ENCODE peak calls at places on chromosomes 6 and 20, in six cellular contexts. One of them, this sample, is unnamed.
A peak's percentile ranks its signal among the peaks of the same experiment; 100 is the strongest.

GRCh38 chr6:148272084-148272483 is 70.6 kb upstream of the SASH1 start:
- DNase-seq in HFFc6: peak; percentile 86
- DNase-seq in astrocyte of the spinal cord: peak; percentile 86
- DNase-seq in neural progenitor cell: no peak
- DNase-seq in GM13976: no peak
- DNase-seq in kidney epithelial cell: no peak
- DNase-seq in this sample: no peak

GRCh38 chr6:115514656-115515055 is 546.0 kb downstream of the FRK start:
- DNase-seq in GM13976: no peak
- DNase-seq in neural progenitor cell: no peak
- DNase-seq in kidney epithelial cell: no peak
- DNase-seq in astrocyte of the spinal cord: peak; percentile 2
- DNase-seq in HFFc6: peak; percentile 10
- DNase-seq in this sample: no peak

GRCh38 chr6:107823047-107823557 is 1.0 kb downstream of the SCML4 start:
- DNase-seq in astrocyte of the spinal cord: no peak
- DNase-seq in neural progenitor cell: no peak
- DNase-seq in HFFc6: no peak
- DNase-seq in kidney epithelial cell: no peak
- DNase-seq in GM13976: peak; percentile 34
- DNase-seq in this sample: no peak

GRCh38 chr6:160801418-160801817 is 99.4 kb downstream of the PLG start:
- DNase-seq in kidney epithelial cell: no peak
- DNase-seq in HFFc6: no peak
- DNase-seq in GM13976: no peak
- DNase-seq in astrocyte of the spinal cord: no peak
- DNase-seq in neural progenitor cell: no peak
- DNase-seq in this sample: no peak

GRCh38 chr6:45843848-45844521 is 171.7 kb downstream of the CLIC5 start:
- DNase-seq in GM13976: no peak
- DNase-seq in astrocyte of the spinal cord: no peak
- DNase-seq in neural progenitor cell: no peak
- DNase-seq in kidney epithelial cell: no peak
- DNase-seq in HFFc6: no peak
- DNase-seq in this sample: no peak

GRCh38 chr20:4225778-4226177 is 210.4 kb upstream of the RNF24 start:
- DNase-seq in neural progenitor cell: no peak
- DNase-seq in kidney epithelial cell: peak; percentile 87
- DNase-seq in astrocyte of the spinal cord: peak; percentile 97
- DNase-seq in HFFc6: peak; percentile 97
- DNase-seq in GM13976: no peak
- DNase-seq in this sample: no peak

GRCh38 chr20:17460119-17460518 is 71.1 kb downstream of the BFSP1 start:
- DNase-seq in GM13976: no peak
- DNase-seq in HFFc6: no peak
- DNase-seq in neural progenitor cell: no peak
- DNase-seq in kidney epithelial cell: no peak
- DNase-seq in astrocyte of the spinal cord: no peak
- DNase-seq in this sample: no peak

GRCh38 chr20:32534661-32535240 is 50.4 kb downstream of the NOL4L start:
- DNase-seq in kidney epithelial cell: no peak
- DNase-seq in astrocyte of the spinal cord: no peak
- DNase-seq in HFFc6: no peak
- DNase-seq in GM13976: no peak
- DNase-seq in neural progenitor cell: no peak
- DNase-seq in this sample: no peak

GRCh38 chr6:28922004-28922840 is 1.6 kb downstream of the TRIM27 start:
- DNase-seq in GM13976: no peak
- DNase-seq in neural progenitor cell: no peak
- DNase-seq in HFFc6: peak; percentile 25
- DNase-seq in astrocyte of the spinal cord: peak; percentile 22
- DNase-seq in kidney epithelial cell: no peak
- DNase-seq in this sample: no peak

GRCh38 chr20:53409177-53409576 is 184.5 kb downstream of the ZNF217 start:
- DNase-seq in neural progenitor cell: no peak
- DNase-seq in GM13976: no peak
- DNase-seq in HFFc6: no peak
- DNase-seq in astrocyte of the spinal cord: no peak
- DNase-seq in kidney epithelial cell: no peak
- DNase-seq in this sample: no peak

GRCh38 chr20:53408728-53409157 is 184.9 kb downstream of the ZNF217 start:
- DNase-seq in kidney epithelial cell: no peak
- DNase-seq in HFFc6: no peak
- DNase-seq in GM13976: no peak
- DNase-seq in astrocyte of the spinal cord: no peak
- DNase-seq in neural progenitor cell: no peak
- DNase-seq in this sample: no peak

GRCh38 chr20:53411129-53411528 is 182.5 kb downstream of the ZNF217 start:
- DNase-seq in HFFc6: no peak
- DNase-seq in astrocyte of the spinal cord: no peak
- DNase-seq in GM13976: no peak
- DNase-seq in neural progenitor cell: no peak
- DNase-seq in kidney epithelial cell: no peak
- DNase-seq in this sample: no peak

GRCh38 chr20:53412600-53413187 is 180.9 kb downstream of the ZNF217 start:
- DNase-seq in neural progenitor cell: peak; percentile 28
- DNase-seq in kidney epithelial cell: no peak
- DNase-seq in astrocyte of the spinal cord: no peak
- DNase-seq in GM13976: no peak
- DNase-seq in HFFc6: no peak
- DNase-seq in this sample: no peak

DNA sequence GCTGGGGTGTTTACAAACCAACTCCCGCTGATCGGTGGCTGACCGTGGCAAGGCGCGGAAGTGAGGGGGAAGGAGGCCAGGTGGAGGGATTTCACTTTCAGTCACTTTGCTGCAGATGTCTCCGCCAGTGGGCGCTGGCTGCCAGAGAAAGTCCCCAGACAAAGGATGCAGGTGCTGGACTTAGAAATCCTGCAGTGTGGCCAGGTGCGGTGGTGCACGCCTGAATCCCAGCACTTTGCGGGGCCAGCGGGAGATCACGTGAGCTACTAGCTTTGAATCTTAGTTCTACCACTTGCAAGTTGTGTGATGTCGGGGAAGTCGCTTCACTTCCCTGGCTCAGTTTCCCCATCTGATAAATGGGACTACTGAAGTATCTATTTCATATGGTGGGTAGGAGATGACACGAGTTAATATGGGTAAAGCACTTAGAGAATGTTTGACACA is 180.4 kb downstream of the ZNF217 start:
- DNase-seq in neural progenitor cell: peak; percentile 67
- DNase-seq in GM13976: peak; percentile 85
- DNase-seq in astrocyte of the spinal cord: no peak
- DNase-seq in kidney epithelial cell: no peak
- DNase-seq in HFFc6: no peak
- DNase-seq in this sample: peak; percentile 68
- TF ChIP-seq CTCF in neural progenitor cell: peak; percentile 65
- TF ChIP-seq CTCF in GM13976: peak; percentile 82
- TF ChIP-seq CTCF in astrocyte of the spinal cord: peak; percentile 31
- TF ChIP-seq CTCF in kidney epithelial cell: peak; percentile 64
- TF ChIP-seq CTCF in HFFc6: no peak
- TF ChIP-seq CTCF in this sample: peak; percentile 92

GRCh38 chr6:152314483-152314832 is 322.7 kb downstream of the SYNE1 start:
- DNase-seq in neural progenitor cell: no peak
- DNase-seq in astrocyte of the spinal cord: no peak
- DNase-seq in kidney epithelial cell: no peak
- DNase-seq in HFFc6: no peak
- DNase-seq in GM13976: no peak
- DNase-seq in this sample: no peak

GRCh38 chr6:152313542-152314482 is 323.4 kb downstream of the SYNE1 start:
- DNase-seq in GM13976: no peak
- DNase-seq in kidney epithelial cell: no peak
- DNase-seq in astrocyte of the spinal cord: peak; percentile 61
- DNase-seq in HFFc6: peak; percentile 28
- DNase-seq in neural progenitor cell: no peak
- DNase-seq in this sample: no peak

GRCh38 chr6:152310371-152310954 is 326.7 kb downstream of the SYNE1 start:
- DNase-seq in HFFc6: no peak
- DNase-seq in neural progenitor cell: no peak
- DNase-seq in GM13976: no peak
- DNase-seq in astrocyte of the spinal cord: no peak
- DNase-seq in kidney epithelial cell: no peak
- DNase-seq in this sample: no peak

GRCh38 chr6:152309648-152310047 is 327.5 kb downstream of the SYNE1 start:
- DNase-seq in neural progenitor cell: no peak
- DNase-seq in kidney epithelial cell: no peak
- DNase-seq in GM13976: no peak
- DNase-seq in HFFc6: no peak
- DNase-seq in astrocyte of the spinal cord: no peak
- DNase-seq in this sample: no peak

DNA sequence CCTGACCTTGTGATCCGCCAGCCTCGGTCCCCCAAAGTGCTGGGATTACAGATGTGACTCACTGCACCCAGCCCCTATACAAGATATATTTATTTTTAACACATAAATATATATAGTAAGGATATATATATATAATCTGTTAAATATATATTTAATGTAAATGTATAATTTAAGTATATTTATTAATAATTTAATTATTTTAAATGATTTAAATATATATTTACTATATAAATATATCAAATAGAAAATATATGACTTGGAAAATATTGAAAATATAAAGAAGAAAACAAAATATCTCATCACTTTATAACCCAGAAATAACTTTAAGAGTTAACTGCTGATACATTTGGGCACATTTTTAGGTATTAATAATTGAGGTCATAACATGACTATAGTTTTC is 324.7 kb downstream of the SYNE1 start:
- DNase-seq in neural progenitor cell: no peak
- DNase-seq in kidney epithelial cell: no peak
- DNase-seq in HFFc6: no peak
- DNase-seq in GM13976: no peak
- DNase-seq in astrocyte of the spinal cord: no peak
- DNase-seq in this sample: no peak
- TF ChIP-seq CTCF in neural progenitor cell: no peak
- TF ChIP-seq CTCF in kidney epithelial cell: no peak
- TF ChIP-seq CTCF in HFFc6: no peak
- TF ChIP-seq CTCF in GM13976: no peak
- TF ChIP-seq CTCF in astrocyte of the spinal cord: no peak
- TF ChIP-seq CTCF in this sample: no peak

GRCh38 chr6:150744522-150745260 is 120.8 kb upstream of the MTHFD1L start:
- DNase-seq in kidney epithelial cell: no peak
- DNase-seq in neural progenitor cell: no peak
- DNase-seq in HFFc6: no peak
- DNase-seq in GM13976: no peak
- DNase-seq in astrocyte of the spinal cord: no peak
- DNase-seq in this sample: no peak

GRCh38 chr6:150740453-150740852 is 125.0 kb upstream of the MTHFD1L start:
- DNase-seq in GM13976: no peak
- DNase-seq in kidney epithelial cell: no peak
- DNase-seq in neural progenitor cell: no peak
- DNase-seq in astrocyte of the spinal cord: no peak
- DNase-seq in HFFc6: no peak
- DNase-seq in this sample: no peak

GRCh38 chr6:150739711-150740349 is 125.7 kb upstream of the MTHFD1L start:
- DNase-seq in GM13976: no peak
- DNase-seq in neural progenitor cell: no peak
- DNase-seq in astrocyte of the spinal cord: no peak
- DNase-seq in HFFc6: no peak
- DNase-seq in kidney epithelial cell: no peak
- DNase-seq in this sample: no peak

GRCh38 chr6:150738092-150738625 is 127.3 kb upstream of the MTHFD1L start:
- DNase-seq in kidney epithelial cell: no peak
- DNase-seq in neural progenitor cell: no peak
- DNase-seq in HFFc6: no peak
- DNase-seq in astrocyte of the spinal cord: no peak
- DNase-seq in GM13976: no peak
- DNase-seq in this sample: no peak

DNA sequence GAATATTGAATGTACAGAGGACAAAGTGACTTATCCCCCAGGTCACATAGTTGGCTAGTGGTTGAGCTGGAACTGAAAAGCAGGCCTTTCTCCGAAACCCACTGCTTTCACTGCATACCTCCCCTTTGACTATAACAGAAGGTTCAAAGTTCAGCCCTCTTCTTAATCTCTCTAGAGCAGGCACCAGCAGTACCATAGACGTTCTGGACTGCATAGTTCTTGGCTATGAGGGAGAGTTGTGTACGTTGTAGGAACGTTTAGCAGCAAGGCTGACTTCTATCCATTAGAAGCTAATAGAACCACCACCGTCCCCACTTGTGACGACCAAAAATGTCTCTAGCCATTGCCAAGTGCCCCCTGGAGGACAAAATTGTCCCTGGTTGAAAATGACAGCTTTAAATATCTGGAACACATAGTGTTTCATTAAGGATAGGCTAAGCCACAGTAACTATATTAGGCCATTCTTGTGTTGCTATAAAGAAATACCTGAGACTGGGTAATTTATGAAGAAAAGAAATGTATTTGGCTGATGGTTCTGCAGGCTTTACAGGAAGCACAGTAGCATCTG is 123.8 kb upstream of the MTHFD1L start:
- DNase-seq in HFFc6: no peak
- DNase-seq in kidney epithelial cell: no peak
- DNase-seq in neural progenitor cell: peak; percentile 56
- DNase-seq in astrocyte of the spinal cord: no peak
- DNase-seq in GM13976: peak; percentile 56
- DNase-seq in this sample: no peak
- TF ChIP-seq CTCF in HFFc6: peak; percentile 57
- TF ChIP-seq CTCF in kidney epithelial cell: peak; percentile 30
- TF ChIP-seq CTCF in neural progenitor cell: peak; percentile 69
- TF ChIP-seq CTCF in astrocyte of the spinal cord: peak; percentile 30
- TF ChIP-seq CTCF in GM13976: peak; percentile 15
- TF ChIP-seq CTCF in this sample: peak; percentile 63

GRCh38 chr6:52552278-52552643 is 24.6 kb downstream of the TRAM2 start:
- DNase-seq in kidney epithelial cell: no peak
- DNase-seq in HFFc6: no peak
- DNase-seq in neural progenitor cell: no peak
- DNase-seq in GM13976: peak; percentile 41
- DNase-seq in astrocyte of the spinal cord: no peak
- DNase-seq in this sample: peak; percentile 65

GRCh38 chr6:52553719-52554118 is 23.1 kb downstream of the TRAM2 start:
- DNase-seq in astrocyte of the spinal cord: no peak
- DNase-seq in kidney epithelial cell: no peak
- DNase-seq in neural progenitor cell: no peak
- DNase-seq in HFFc6: no peak
- DNase-seq in GM13976: no peak
- DNase-seq in this sample: no peak

GRCh38 chr6:52550014-52550575 is 26.8 kb downstream of the TRAM2 start:
- DNase-seq in GM13976: no peak
- DNase-seq in kidney epithelial cell: no peak
- DNase-seq in HFFc6: no peak
- DNase-seq in astrocyte of the spinal cord: no peak
- DNase-seq in neural progenitor cell: no peak
- DNase-seq in this sample: no peak

GRCh38 chr6:52553158-52553557 is 23.7 kb downstream of the TRAM2 start:
- DNase-seq in neural progenitor cell: no peak
- DNase-seq in GM13976: no peak
- DNase-seq in HFFc6: no peak
- DNase-seq in kidney epithelial cell: no peak
- DNase-seq in astrocyte of the spinal cord: no peak
- DNase-seq in this sample: no peak

GRCh38 chr6:52551483-52552277 is 25.2 kb downstream of the TRAM2 start:
- DNase-seq in GM13976: no peak
- DNase-seq in kidney epithelial cell: peak; percentile 72
- DNase-seq in neural progenitor cell: peak; percentile 71
- DNase-seq in astrocyte of the spinal cord: peak; percentile 89
- DNase-seq in HFFc6: peak; percentile 69
- DNase-seq in this sample: no peak
- TF ChIP-seq CTCF in GM13976: no peak
- TF ChIP-seq CTCF in kidney epithelial cell: peak; percentile 20
- TF ChIP-seq CTCF in neural progenitor cell: peak; percentile 44
- TF ChIP-seq CTCF in astrocyte of the spinal cord: peak; percentile 3
- TF ChIP-seq CTCF in HFFc6: peak; percentile 10
- TF ChIP-seq CTCF in this sample: no peak